ENCODE peak calls at places on chromosomes 3 and 15, in four cellular contexts. J is fibroblast of the aortic adventitia, R is cardiac fibroblast, W is MM.1S. Y is an unnamed sample.

GRCh38 chr15:37008205-37008604 is 92.1 kb downstream of the MEIS2 start:
- DNase-seq in J (no peak), R (no peak), W (no peak), Y (no peak)

GRCh38 chr15:90205886-90206285 is 4.8 kb downstream of the SEMA4B start:
- DNase-seq in W (no peak), R (no peak), J (no peak), Y (no peak)

GRCh38 chr15:47720555-47720954 is 3.2 kb downstream of the SEMA6D start:
- DNase-seq in W (no peak), J (no peak), R (no peak), Y (no peak)

GRCh38 chr3:149203758-149204157 is 17.9 kb downstream of the CP start:
- DNase-seq in W (peak), R (no peak), J (no peak), Y (no peak)

GRCh38 chr3:179182892-179183291 is 34.7 kb downstream of the PIK3CA start:
- DNase-seq in W (no peak), J (peak), R (peak), Y (no peak)

GRCh38 chr15:80105193-80105984 is 45.9 kb downstream of the ZFAND6 start:
- DNase-seq in W (no peak), J (peak), R (peak), Y (peak)

GRCh38 chr3:71495708-71496472 is 87.6 kb downstream of the FOXP1 start:
- DNase-seq in W (no peak), R (peak), J (peak), Y (peak)

GRCh38 chr15:25863067-25863967 is at the start of gene ATP10A:
- DNase-seq in J (peak), R (peak), W (no peak), Y (peak)

GRCh38 chr15:73079570-73079969 is 27.3 kb downstream of the NEO1 start:
- DNase-seq in J (peak), R (peak), W (no peak), Y (no peak)

GRCh38 chr3:30544811-30545210 is 61.6 kb upstream of the TGFBR2 start:
- DNase-seq in J (peak), R (peak), W (no peak), Y (peak)

GRCh38 chr3:37218206-37218605 is 43.8 kb upstream of the LRRFIP2 start:
- DNase-seq in J (no peak), W (no peak), R (no peak), Y (no peak)

GRCh38 chr3:110174908-110175307 is 837.6 kb upstream of the DPPA4 start:
- DNase-seq in J (no peak), W (no peak), R (peak), Y (no peak)

GRCh38 chr3:154981201-154981600 is 98.9 kb upstream of the MME start:
- DNase-seq in J (peak), R (peak), W (no peak), Y (peak)

GRCh38 chr3:50165388-50166308 is 10.5 kb downstream of the SEMA3F start:
- DNase-seq in R (no peak), W (no peak), J (peak), Y (peak)

GRCh38 chr15:78182336-78182700 is 33.2 kb downstream of the IDH3A start:
- DNase-seq in J (no peak), W (no peak), R (no peak), Y (no peak)

GRCh38 chr15:45635191-45635638 is 386 bp downstream of the SQOR start:
- DNase-seq in J (peak), R (no peak), W (peak), Y (no peak)

GRCh38 chr3:194471863-194472262 is 14.9 kb downstream of the ATP13A3 start:
- DNase-seq in J (no peak), W (no peak), R (no peak), Y (no peak)

GRCh38 chr3:14175383-14176037 is 2.9 kb downstream of the XPC start:
- DNase-seq in J (peak), R (peak), W (peak), Y (peak)

GRCh38 chr15:81809543-81809942 is 236.3 kb downstream of the MEX3B start:
- DNase-seq in J (peak), W (peak), R (no peak), Y (no peak)

DNA sequence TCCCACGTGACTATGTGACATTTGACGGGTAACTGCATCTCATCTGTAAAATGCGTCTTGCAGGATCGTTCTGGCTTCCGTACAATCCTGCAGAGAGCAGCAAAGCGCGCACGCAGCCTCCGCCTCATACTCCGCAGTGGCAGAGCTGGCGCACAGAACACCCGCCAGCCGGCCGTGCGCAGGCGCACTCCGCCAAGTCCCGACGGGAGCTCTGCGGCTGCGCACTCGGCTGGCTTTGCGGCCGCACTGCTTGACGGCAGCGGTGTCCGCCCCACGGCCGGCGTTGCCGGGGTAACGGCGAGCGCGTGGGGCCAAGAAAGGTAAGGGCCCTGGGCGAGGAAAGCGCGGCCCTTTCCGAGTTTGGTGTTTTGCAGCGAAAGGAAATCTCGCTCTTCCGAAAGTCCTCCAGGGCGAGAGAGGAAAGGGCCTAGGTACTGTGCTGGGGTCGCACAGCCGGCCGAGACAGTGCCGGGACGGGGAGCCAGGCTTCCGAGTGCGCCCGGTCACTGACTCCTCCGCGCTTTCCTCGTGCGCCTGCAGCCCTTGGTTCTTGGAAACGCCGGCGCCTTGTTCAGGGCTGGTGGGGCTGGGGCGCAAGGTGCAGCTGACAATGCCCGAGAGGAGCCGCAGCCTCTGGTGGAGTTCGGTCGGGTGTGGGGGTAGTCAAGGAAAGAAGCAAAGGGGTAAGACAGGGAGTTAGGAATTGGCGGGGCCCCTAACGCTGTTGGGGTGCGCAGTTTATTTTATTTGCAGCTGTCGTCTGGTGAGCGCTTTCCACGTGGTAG is at the start of gene TSEN2:
- DNase-seq in J (peak), R (peak), W (peak), Y (peak)
- TF ChIP-seq CTCF in J (peak), R (no peak), W (no peak), Y (no peak)

GRCh38 chr3:5190147-5190791 is 2.8 kb downstream of the EDEM1 start:
- DNase-seq in J (no peak), R (no peak), W (no peak), Y (no peak)
- H3K4me3 ChIP-seq in J (peak), R (no peak), W (peak), Y (no peak)

GRCh38 chr15:75844629-75845390 is 1.6 kb downstream of the UBE2Q2 start:
- DNase-seq in W (no peak), R (peak), J (no peak), Y (no peak)
- TF ChIP-seq CTCF in W (no peak), R (no peak), J (no peak), Y (no peak)

DNA sequence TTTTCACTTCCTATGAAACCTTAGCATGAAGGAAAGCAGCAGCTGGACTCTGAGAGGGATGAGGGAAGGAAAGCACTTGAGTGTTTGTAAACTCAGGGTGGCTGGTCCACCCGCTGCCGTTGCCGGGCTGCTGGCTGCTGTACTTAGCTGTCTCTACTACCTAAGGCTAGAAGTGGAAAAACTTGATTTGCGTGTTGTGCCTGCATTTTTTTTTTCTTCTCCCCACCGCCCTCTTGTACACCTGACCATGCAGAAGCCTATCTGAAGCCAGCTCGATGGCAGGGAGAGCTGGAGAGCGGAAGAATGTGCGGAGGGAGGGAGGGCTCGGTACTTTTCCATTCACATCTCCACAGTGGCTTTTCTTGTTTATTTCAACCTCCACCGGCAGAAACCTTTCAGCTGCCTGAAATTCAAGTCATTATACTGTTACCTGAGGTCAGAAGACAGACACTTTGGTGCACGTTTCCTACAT is 4.8 kb upstream of the BCL6 start:
- DNase-seq in J (no peak), W (no peak), R (peak), Y (no peak)
- H3K4me3 ChIP-seq in J (no peak), W (no peak), R (no peak), Y (peak)

GRCh38 chr15:69952210-69952555 is 145.5 kb downstream of the TLE3 start:
- DNase-seq in J (no peak), W (no peak), R (no peak), Y (no peak)

GRCh38 chr15:69953816-69954215 is 143.9 kb downstream of the TLE3 start:
- DNase-seq in J (no peak), R (no peak), W (no peak), Y (no peak)

GRCh38 chr15:69954726-69955125 is 143.0 kb downstream of the TLE3 start:
- DNase-seq in J (no peak), R (no peak), W (no peak), Y (no peak)

GRCh38 chr15:69955240-69955894 is 142.3 kb downstream of the TLE3 start:
- DNase-seq in R (no peak), J (no peak), W (no peak), Y (no peak)

GRCh38 chr15:69951511-69952209 is 146.1 kb downstream of the TLE3 start:
- DNase-seq in R (peak), J (peak), W (no peak), Y (no peak)
- TF ChIP-seq CTCF in R (peak), J (no peak), W (no peak), Y (no peak)

DNA sequence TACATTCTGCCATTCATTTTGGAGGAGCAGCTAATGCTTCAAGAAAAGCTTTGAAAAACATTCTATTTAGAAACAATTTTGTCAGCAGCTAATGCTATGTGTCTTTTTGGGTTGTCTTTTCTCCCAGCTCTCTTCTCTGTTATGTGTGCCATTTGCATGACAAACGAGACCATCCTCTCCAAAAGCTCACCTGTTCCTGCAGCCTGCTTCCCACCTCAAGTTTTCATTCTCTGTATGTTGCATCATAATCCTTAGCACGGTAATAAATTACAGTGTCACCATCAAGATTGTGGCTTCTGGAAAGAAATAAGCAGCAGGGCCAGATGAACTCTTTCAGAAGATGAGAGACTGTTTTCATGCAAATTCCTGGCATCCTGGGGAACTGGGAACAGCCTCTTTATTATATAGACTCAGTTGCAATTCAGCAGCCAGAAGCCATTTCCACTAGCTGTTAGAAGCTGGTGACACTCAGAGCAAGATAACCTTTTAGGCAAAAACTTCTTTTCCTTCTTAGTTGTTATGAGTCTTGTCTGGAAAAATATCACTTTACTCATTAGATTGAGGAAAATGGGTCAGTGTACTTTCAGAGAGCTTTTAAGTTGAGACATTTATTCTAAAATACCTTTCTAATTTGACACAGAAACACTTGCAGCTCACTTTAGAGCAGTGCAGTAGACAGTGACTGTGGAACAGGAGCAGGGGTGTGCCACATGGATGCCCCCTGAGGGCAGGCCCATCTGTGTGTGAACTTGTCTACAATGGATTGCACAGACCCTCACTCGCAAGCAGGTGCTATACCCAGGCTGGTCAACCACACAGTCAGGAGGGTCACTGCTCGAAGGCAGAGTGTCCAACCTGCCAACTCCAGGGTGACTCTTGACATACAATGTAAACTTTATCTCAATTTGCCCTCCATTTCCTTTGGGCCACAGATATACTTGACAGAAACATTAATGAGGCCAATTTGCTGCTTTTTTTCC is 436.9 kb downstream of the EPHB1 start:
- DNase-seq in R (no peak), J (no peak), W (no peak), Y (no peak)
- H3K4me3 ChIP-seq in R (no peak), J (no peak), W (no peak), Y (no peak)